ENCODE peak calls at places on chromosomes 5 and 9, in six cellular contexts. W, L, I, H, V and Z are unnamed samples.

GRCh38 chr9:21711504-21711903 is 90.9 kb upstream of the MTAP start:
- DNase-seq in I (peak), L (no peak), H (no peak), W (no peak), V (peak), Z (no peak)

GRCh38 chr9:103242025-103242424 is 246.9 kb downstream of the CYLC2 start:
- DNase-seq in W (no peak), I (peak), L (no peak), V (peak), H (no peak), Z (no peak)

GRCh38 chr9:85212887-85213286 is 528.9 kb downstream of the AGTPBP1 start:
- DNase-seq in H (peak), W (no peak), L (no peak), I (peak), V (peak), Z (no peak)

GRCh38 chr5:95417971-95418370 is 26.8 kb downstream of the FAM81B start:
- DNase-seq in I (peak), H (no peak), L (no peak), V (peak), W (no peak), Z (no peak)

GRCh38 chr9:120017971-120018370 is 562.0 kb downstream of the CDK5RAP2 start:
- DNase-seq in V (no peak), W (no peak), H (no peak), I (no peak), L (no peak), Z (no peak)

GRCh38 chr9:4079346-4079745 is 220.5 kb downstream of the GLIS3 start:
- DNase-seq in V (no peak), I (no peak), H (no peak), L (no peak), W (no peak), Z (no peak)

GRCh38 chr5:113608113-113608551 is 94.6 kb downstream of the YTHDC2 start:
- DNase-seq in W (no peak), L (no peak), V (peak), I (no peak), H (no peak), Z (no peak)

GRCh38 chr9:4540425-4540824 is 50.2 kb downstream of the SLC1A1 start:
- DNase-seq in L (no peak), V (no peak), W (no peak), I (no peak), H (no peak), Z (no peak)

GRCh38 chr5:5700549-5700948 is 278.1 kb downstream of the ICE1 start:
- DNase-seq in H (no peak), L (no peak), I (no peak), W (no peak), V (peak), Z (no peak)

GRCh38 chr9:87546704-87547103 is 49.0 kb downstream of the DAPK1 start:
- DNase-seq in W (no peak), V (peak), H (no peak), I (no peak), L (no peak), Z (peak)

GRCh38 chr9:91886433-91887031 is 63.5 kb downstream of the ROR2 start:
- DNase-seq in W (no peak), I (no peak), H (no peak), L (no peak), V (no peak), Z (no peak)

GRCh38 chr5:149474198-149474597 is 77.0 kb downstream of the CSNK1A1 start:
- DNase-seq in W (no peak), H (no peak), V (peak), L (no peak), I (peak), Z (no peak)

GRCh38 chr5:116360008-116360853 is 214.4 kb downstream of the SEMA6A start:
- DNase-seq in H (no peak), W (peak), L (peak), I (no peak), V (peak), Z (no peak)

GRCh38 chr9:137639303-137640051 is 20.7 kb downstream of the EHMT1 start:
- DNase-seq in L (no peak), H (no peak), I (no peak), V (peak), W (no peak), Z (no peak)

GRCh38 chr9:76161103-76161502 is 233.1 kb downstream of the RFK start:
- DNase-seq in I (no peak), H (no peak), W (no peak), L (no peak), V (no peak), Z (no peak)

GRCh38 chr5:169020102-169020501 is 280.8 kb downstream of the SLIT3 start:
- DNase-seq in I (no peak), W (no peak), H (no peak), V (peak), L (no peak), Z (no peak)

GRCh38 chr5:125065114-125065513 is 318.7 kb upstream of the ZNF608 start:
- DNase-seq in L (no peak), I (no peak), V (no peak), W (no peak), H (no peak), Z (no peak)

GRCh38 chr5:40291338-40291737 is 388.4 kb upstream of the PTGER4 start:
- DNase-seq in L (no peak), I (peak), H (peak), W (no peak), V (peak), Z (no peak)

GRCh38 chr9:122032346-122032745 is 60.8 kb downstream of the TTLL11 start:
- DNase-seq in I (no peak), W (no peak), L (no peak), V (no peak), H (no peak), Z (no peak)

GRCh38 chr5:78760411-78761169 is 112.0 kb upstream of the LHFPL2 start:
- DNase-seq in I (no peak), L (no peak), W (no peak), V (no peak), H (no peak), Z (peak)
- TF ChIP-seq CTCF in I (no peak), L (no peak), W (peak), V (peak), H (peak), Z (peak)

DNA sequence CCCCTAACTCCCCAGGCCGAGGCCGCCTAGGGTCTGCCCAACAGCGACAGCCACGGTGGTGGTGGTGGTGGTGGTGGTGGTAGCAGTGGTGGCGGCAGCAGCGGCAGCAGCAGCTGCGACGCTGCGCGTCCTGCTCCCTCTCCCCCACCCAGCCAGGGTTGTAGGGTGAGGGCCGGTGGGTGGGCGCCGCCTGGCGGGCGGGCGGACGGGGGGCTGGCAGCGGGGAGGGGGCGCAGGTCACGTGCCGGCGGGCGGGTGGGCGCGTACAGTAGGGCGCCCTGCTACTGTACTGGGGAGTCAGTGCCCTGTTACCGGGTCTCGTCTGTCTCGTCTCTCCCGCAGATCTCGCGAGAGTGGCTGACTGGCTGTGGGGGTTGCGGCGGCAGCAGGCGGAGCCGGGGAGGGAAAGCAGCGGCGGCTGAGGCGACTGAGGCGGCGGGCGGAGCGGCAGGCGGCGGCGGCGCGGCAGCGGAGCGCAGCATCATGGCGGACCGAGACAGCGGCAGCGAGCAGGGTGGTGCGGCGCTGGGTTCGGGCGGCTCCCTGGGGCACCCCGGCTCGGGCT is at the start of gene PURA:
- DNase-seq in W (peak), L (peak), V (peak), I (peak), H (peak), Z (peak)
- TF ChIP-seq CTCF in W (no peak), L (no peak), V (no peak), I (peak), H (no peak), Z (peak)

GRCh38 chr9:99041618-99042017 is 63.3 kb upstream of the TGFBR1 start:
- DNase-seq in I (no peak), W (no peak), V (no peak), H (no peak), L (no peak), Z (no peak)
- TF ChIP-seq CTCF in I (no peak), W (no peak), V (no peak), H (no peak), L (no peak), Z (no peak)

DNA sequence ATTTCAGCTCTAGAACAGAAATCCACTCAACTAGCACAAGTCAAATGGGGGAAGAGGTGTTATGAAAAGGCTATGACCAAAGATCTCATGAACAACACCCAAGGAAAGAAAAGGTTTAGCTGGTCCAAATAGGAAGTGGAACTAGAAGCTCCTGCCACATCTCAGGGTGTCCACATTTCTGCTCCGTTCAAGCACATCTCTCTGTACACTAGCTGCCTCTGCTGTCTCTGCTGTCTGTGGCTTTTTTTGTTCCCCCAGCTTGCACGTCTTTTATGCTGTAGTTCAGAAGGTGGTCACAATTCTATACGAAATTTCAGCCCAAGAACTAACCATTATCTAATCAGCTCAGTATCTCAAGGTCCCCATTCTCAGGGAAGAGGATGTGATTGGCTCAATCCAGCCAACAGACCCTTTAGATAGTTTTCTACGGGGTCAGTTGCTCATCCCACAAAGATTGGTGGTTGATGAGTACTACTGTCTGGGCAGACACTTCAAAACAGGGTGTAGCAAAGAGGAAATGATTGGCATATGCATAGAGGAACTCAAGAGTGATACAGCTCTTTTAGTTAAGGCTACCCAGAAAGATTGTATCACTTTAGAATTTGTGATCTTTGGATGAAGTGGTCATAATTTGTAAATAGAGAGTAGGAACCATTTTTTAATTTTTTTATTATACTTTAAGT is 44.0 kb downstream of the FANCC start:
- DNase-seq in W (no peak), V (no peak), I (no peak), L (no peak), H (no peak), Z (no peak)
- TF ChIP-seq CTCF in W (no peak), V (no peak), I (no peak), L (no peak), H (no peak), Z (no peak)

DNA sequence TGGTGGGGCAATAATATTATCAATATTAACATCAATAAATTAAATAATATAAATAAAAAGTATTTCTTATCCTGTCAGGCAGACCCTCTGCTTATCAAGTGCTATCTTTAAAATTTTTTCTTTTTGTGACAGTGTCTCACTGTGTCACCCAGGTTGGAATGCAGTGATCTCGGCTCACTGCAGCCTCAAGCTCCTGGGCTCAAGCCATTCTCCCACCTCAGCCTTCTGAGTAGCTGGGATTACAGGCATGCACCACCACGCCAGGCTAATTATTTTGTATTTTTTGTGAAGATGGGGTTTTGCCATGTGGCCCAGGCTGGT is 53.2 kb downstream of the NDST1 start:
- DNase-seq in W (no peak), L (no peak), I (no peak), V (no peak), H (no peak), Z (no peak)
- TF ChIP-seq CTCF in W (no peak), L (no peak), I (no peak), V (no peak), H (no peak), Z (no peak)

GRCh38 chr5:158732345-158732744 is 367.4 kb downstream of the EBF1 start:
- DNase-seq in L (no peak), I (no peak), V (no peak), W (no peak), H (no peak), Z (no peak)

GRCh38 chr5:158731014-158731413 is 368.7 kb downstream of the EBF1 start:
- DNase-seq in I (no peak), L (no peak), W (no peak), V (no peak), H (no peak), Z (no peak)

GRCh38 chr5:158727108-158727507 is 372.6 kb downstream of the EBF1 start:
- DNase-seq in L (peak), V (peak), I (no peak), W (no peak), H (no peak), Z (no peak)

GRCh38 chr5:158725223-158725825 is 374.4 kb downstream of the EBF1 start:
- DNase-seq in H (no peak), I (no peak), W (no peak), V (peak), L (no peak), Z (no peak)

DNA sequence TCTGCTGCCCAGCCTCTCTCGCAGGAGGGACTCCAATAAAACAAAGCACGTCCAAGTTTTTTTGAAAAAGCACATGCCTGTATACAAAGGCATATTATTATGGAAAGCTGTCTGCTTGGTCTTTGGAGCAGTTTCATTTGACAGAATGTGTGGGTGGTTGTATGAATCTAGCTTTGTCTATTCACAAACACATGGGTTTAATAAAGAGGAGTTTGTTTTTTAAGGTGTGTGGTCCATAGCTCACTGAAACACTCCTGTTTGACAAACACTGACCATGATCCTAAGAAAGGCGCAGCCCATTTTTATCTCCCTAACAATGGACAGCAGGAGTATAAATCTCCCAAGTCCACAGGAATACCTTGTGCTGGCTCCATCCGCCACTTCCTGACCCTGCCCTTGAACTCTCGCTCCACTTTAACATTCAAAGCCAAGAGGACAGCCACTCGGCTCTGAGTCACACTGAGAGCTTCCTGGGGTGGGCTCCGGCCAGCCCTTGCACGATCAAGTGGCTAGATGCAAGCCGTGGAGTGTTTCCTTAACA is 371.9 kb downstream of the EBF1 start:
- DNase-seq in V (peak), I (no peak), W (peak), H (no peak), L (peak), Z (no peak)
- TF ChIP-seq CTCF in V (no peak), I (no peak), W (no peak), H (no peak), L (no peak), Z (no peak)

GRCh38 chr5:11719888-11720481 is 184.3 kb downstream of the CTNND2 start:
- DNase-seq in L (no peak), I (peak), H (no peak), V (peak), W (peak), Z (no peak)
- TF ChIP-seq CTCF in L (no peak), I (peak), H (no peak), V (peak), W (peak), Z (peak)

DNA sequence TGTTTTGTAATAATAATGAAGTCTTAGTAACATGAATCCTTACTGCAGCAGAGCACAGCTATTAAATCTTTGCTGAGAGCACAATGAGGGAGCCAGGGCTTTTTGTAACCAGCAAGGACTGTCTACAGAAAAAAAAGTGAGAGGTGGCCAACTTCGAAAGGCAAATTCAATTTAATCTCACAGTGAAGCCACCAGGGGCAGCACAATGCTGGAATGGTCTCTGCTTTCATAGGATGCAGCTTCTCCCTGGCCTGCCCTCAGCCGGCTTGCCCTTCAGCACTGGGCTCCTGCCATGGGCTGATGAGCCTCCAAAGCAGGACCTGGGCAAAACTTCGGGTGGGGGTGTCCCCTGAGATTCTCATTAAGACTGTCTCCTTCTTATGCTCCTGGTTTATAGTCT is 134.3 kb downstream of the GNAQ start:
- DNase-seq in H (no peak), I (no peak), V (no peak), W (no peak), L (no peak), Z (no peak)
- TF ChIP-seq CTCF in H (no peak), I (no peak), V (peak), W (peak), L (no peak), Z (peak)

GRCh38 chr5:155154973-155155372 is 141.4 kb downstream of the KIF4B start:
- DNase-seq in W (no peak), L (no peak), I (no peak), V (no peak), H (no peak), Z (no peak)

GRCh38 chr5:155147222-155147621 is 133.7 kb downstream of the KIF4B start:
- DNase-seq in I (peak), H (no peak), W (no peak), V (peak), L (no peak), Z (no peak)

GRCh38 chr5:155148694-155149093 is 135.1 kb downstream of the KIF4B start:
- DNase-seq in I (no peak), W (no peak), H (no peak), V (no peak), L (no peak), Z (no peak)

GRCh38 chr5:155144956-155145355 is 131.4 kb downstream of the KIF4B start:
- DNase-seq in L (no peak), W (no peak), I (no peak), V (no peak), H (no peak), Z (no peak)

GRCh38 chr5:155150012-155150411 is 136.5 kb downstream of the KIF4B start:
- DNase-seq in I (no peak), W (no peak), L (no peak), V (no peak), H (no peak), Z (no peak)
- TF ChIP-seq CTCF in I (no peak), W (no peak), L (no peak), V (no peak), H (no peak), Z (no peak)